ENCODE peak calls at places on chromosomes 5 and 9, in four cellular contexts. S is uterus, C is neural progenitor cell, K is heart right ventricle. W is an unnamed sample.

GRCh38 chr5:67066815-67067214 is 129.8 kb downstream of the CD180 start:
- DNase-seq in S (no peak), C (no peak), K (no peak), W (no peak)

GRCh38 chr5:133147411-133147810 is 95.6 kb downstream of the HSPA4 start:
- DNase-seq in S (no peak), C (no peak), K (no peak), W (no peak)

GRCh38 chr9:36100532-36100931 is 36.0 kb upstream of the GLIPR2 start:
- DNase-seq in S (no peak), C (peak; percentile 49), K (no peak), W (no peak)

GRCh38 chr5:113491022-113491421 is 2.8 kb upstream of the MCC start:
- DNase-seq in S (no peak), C (no peak), K (no peak), W (no peak)

GRCh38 chr5:133287500-133287899 is 235.7 kb downstream of the HSPA4 start:
- DNase-seq in S (peak; percentile 25), C (peak; percentile 75), K (peak; percentile 29), W (peak; percentile 42)

GRCh38 chr9:6414291-6414690 is 1.3 kb downstream of the UHRF2 start:
- DNase-seq in S (no peak), C (peak; percentile 23), K (no peak), W (no peak)

GRCh38 chr5:91288117-91288516 is 95.0 kb downstream of the ARRDC3 start:
- DNase-seq in S (peak; percentile 33), C (no peak), K (no peak), W (no peak)

GRCh38 chr9:9904021-9904420 is 708.8 kb downstream of the PTPRD start:
- DNase-seq in S (no peak), C (no peak), K (no peak), W (no peak)

GRCh38 chr5:72265032-72265903 is 54.8 kb downstream of the MRPS27 start:
- DNase-seq in S (no peak), C (no peak), K (no peak), W (no peak)

GRCh38 chr5:1770443-1770802 is 29.2 kb downstream of the MRPL36 start:
- DNase-seq in S (no peak), C (no peak), K (no peak), W (no peak)

GRCh38 chr5:1768283-1769000 is 31.2 kb downstream of the MRPL36 start:
- DNase-seq in S (no peak), C (peak; percentile 25), K (no peak), W (no peak)

GRCh38 chr5:1771149-1772065 is 28.2 kb downstream of the MRPL36 start:
- DNase-seq in S (no peak), C (no peak), K (no peak), W (no peak)

GRCh38 chr5:1769017-1769640 is 30.5 kb downstream of the MRPL36 start:
- DNase-seq in S (no peak), C (no peak), K (no peak), W (no peak)

GRCh38 chr5:1769752-1770442 is 29.7 kb downstream of the MRPL36 start:
- DNase-seq in S (no peak), C (no peak), K (no peak), W (no peak)
- TF ChIP-seq CTCF in S (no peak), C (no peak), K (no peak), W (no peak)

GRCh38 chr9:136111910-136112309 is 6.8 kb downstream of the TMEM250 start:
- DNase-seq in S (no peak), C (no peak), K (no peak), W (no peak)
- H3K27ac ChIP-seq in S (no peak overlapping the region), C (no peak overlapping the region), K (no peak overlapping the region), W (peak overlapping the region; percentile 38)

GRCh38 chr5:4947106-4947505 is 193.0 kb upstream of the ADAMTS16 start:
- DNase-seq in S (no peak), C (no peak), K (no peak), W (no peak)

GRCh38 chr5:4945296-4945695 is 194.8 kb upstream of the ADAMTS16 start:
- DNase-seq in S (no peak), C (no peak), K (no peak), W (no peak)

GRCh38 chr5:4949108-4949507 is 191.0 kb upstream of the ADAMTS16 start:
- DNase-seq in S (no peak), C (no peak), K (no peak), W (no peak)

GRCh38 chr5:4942831-4943178 is 197.3 kb upstream of the ADAMTS16 start:
- DNase-seq in S (no peak), C (peak; percentile 23), K (no peak), W (no peak)

GRCh38 chr5:4947899-4948556 is 192.1 kb upstream of the ADAMTS16 start:
- DNase-seq in S (no peak), C (no peak), K (no peak), W (no peak)
- H3K27me3 ChIP-seq in S (no peaks in the 10 kb centered on the region), C (no peaks in the 10 kb centered on the region), K (peaks cover 6% of the 10 kb centered on the region), W (no peaks in the 10 kb centered on the region)

GRCh38 chr5:180813418-180813817 is 10.8 kb upstream of the MGAT1 start:
- DNase-seq in S (no peak), C (no peak), K (no peak), W (no peak)
- TF ChIP-seq CTCF in S (no peak), C (peak; percentile 15), K (no peak), W (no peak)

GRCh38 chr5:55749387-55749786 is 11.5 kb downstream of the DDX4 start:
- DNase-seq in S (no peak), C (no peak), K (no peak), W (no peak)
- H3K27ac ChIP-seq in S (no peak overlapping the region), C (no peak overlapping the region), K (no peak overlapping the region), W (no peak overlapping the region)

DNA sequence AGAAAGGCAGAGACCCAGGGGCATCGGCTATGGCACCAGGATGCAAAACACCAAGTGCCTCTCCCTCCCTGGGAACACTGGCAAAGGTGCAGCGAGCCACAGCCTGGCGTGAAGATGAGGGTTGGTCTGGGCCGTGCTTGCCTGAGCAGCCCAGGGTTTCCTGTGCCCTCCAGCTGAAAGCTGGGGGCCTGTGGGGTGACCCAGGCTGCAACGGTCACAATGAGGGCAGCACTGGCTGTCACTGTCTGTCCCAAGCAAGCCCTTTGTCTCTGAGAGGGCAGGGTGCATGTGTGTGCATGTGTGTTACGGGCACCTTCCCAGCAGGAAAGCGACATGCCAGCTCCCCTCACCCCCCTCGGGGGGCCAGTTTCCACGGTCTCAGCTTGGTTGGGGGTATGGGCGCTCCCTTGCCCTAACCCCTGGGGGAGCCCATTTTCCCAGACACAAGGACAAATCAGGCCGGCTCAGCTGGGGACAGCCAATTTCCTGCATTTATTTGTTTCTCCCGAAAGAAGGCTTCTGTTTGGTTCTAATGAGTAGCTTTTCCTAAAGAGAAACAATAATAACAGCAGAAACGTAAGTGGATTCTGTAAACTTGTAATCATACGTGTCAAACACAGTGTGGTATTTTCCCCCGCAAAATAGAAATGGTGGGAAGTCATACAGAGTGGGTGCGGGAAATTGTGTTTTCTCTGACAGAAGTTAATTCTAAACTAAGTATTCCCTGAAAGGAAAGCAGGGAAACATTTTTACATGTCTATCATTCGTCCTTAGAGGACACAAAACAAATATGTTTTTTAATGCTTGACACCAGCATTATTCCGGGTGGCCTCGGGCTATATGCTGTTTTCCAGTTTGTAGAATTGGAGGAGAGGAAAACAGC is 21.3 kb downstream of the MRPL36 start:
- DNase-seq in S (no peak), C (no peak), K (no peak), W (no peak)
- H3K27me3 ChIP-seq in S (no peaks in the 10 kb centered on the region), C (no peaks in the 10 kb centered on the region), K (no peaks in the 10 kb centered on the region), W (no peaks in the 10 kb centered on the region)

DNA sequence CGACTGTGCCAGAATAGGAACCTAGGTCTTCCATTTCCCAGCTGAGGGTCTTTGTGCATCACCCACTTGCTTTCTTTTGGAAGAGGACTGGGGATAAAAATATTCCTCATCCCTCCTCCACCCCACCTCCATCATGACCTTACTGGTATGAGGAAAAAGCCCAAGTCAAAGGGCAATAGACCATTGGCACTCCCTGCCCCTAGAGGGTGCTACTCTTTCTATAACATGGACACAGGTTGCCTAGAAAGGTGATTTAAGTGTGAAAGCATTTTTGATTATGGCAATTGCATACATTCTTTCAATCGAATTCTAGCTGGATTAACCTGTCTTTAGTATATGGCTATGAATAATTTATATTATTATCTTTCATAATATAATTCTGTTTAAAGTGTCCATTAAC is 22.8 kb upstream of the ZNF618 start:
- DNase-seq in S (no peak), C (peak; percentile 54), K (no peak), W (no peak)
- TF ChIP-seq CTCF in S (peak; percentile 15), C (peak; percentile 69), K (peak; percentile 34), W (no peak)